ENCODE peak calls at places on chromosomes 5 and 9, in seven cellular contexts. H is progenitor cell of endocrine pancreas, A is gastrocnemius medialis, O is type B pancreatic cell, P is mesothelial cell of epicardium, V is neural progenitor cell, R is brain microvascular endothelial cell. E is an unnamed sample.

GRCh38 chr5:54309751-54310432 is 481 bp downstream of the ARL15 start:
- DNase-seq in H (peak; percentile 55), A (no peak), O (peak; percentile 71), P (peak; percentile 28), V (peak; percentile 45), R (peak; percentile 8), E (no peak)

GRCh38 chr9:20618361-20618799 is 3.9 kb downstream of the MLLT3 start:
- DNase-seq in H (no peak), A (no peak), O (no peak), P (no peak), V (no peak), R (peak; percentile 72), E (peak; percentile 79)

GRCh38 chr5:152462021-152462721 is 57.1 kb upstream of the NMUR2 start:
- DNase-seq in H (no peak), A (no peak), O (no peak), P (no peak), V (no peak), R (no peak), E (no peak)

GRCh38 chr5:151225475-151225874 is 1.6 kb upstream of the CCDC69 start:
- DNase-seq in H (no peak), A (no peak), O (no peak), P (no peak), V (no peak), R (no peak), E (no peak)

GRCh38 chr9:129201289-129201688 is 23.2 kb upstream of the IER5L start:
- DNase-seq in H (no peak), A (no peak), O (no peak), P (no peak), V (no peak), R (no peak), E (no peak)

GRCh38 chr5:179141867-179142266 is 81.7 kb downstream of the ZNF354C start:
- DNase-seq in H (no peak), A (no peak), O (no peak), P (no peak), V (no peak), R (no peak), E (no peak)

GRCh38 chr9:14320272-14321245 is 6.6 kb upstream of the NFIB start:
- DNase-seq in H (no peak), A (peak; percentile 44), O (no peak), P (no peak), V (no peak), R (peak; percentile 85), E (peak; percentile 78)

GRCh38 chr9:108761530-108762347 is 94.0 kb downstream of the ACTL7B start:
- DNase-seq in H (peak; percentile 24), A (peak; percentile 12), O (no peak), P (no peak), V (peak; percentile 76), R (peak; percentile 54), E (peak; percentile 29)

GRCh38 chr5:59564895-59565294 is 328.6 kb downstream of the PDE4D start:
- DNase-seq in H (no peak), A (no peak), O (no peak), P (no peak), V (no peak), R (no peak), E (no peak)

GRCh38 chr9:76365028-76365427 is 29.2 kb downstream of the RFK start:
- DNase-seq in H (no peak), A (no peak), O (no peak), P (no peak), V (peak; percentile 32), R (peak; percentile 28), E (peak; percentile 43)

GRCh38 chr9:81632599-81632998 is 56.7 kb downstream of the TLE1 start:
- DNase-seq in H (no peak), A (no peak), O (no peak), P (no peak), V (no peak), R (peak; percentile 78), E (peak; percentile 91)

GRCh38 chr5:98902733-98903132 is 26.1 kb downstream of the CHD1 start:
- DNase-seq in H (no peak), A (no peak), O (no peak), P (no peak), V (no peak), R (no peak), E (peak; percentile 48)

GRCh38 chr5:132747693-132748440 is 641 bp downstream of the CCNI2 start:
- DNase-seq in H (peak; percentile 23), A (no peak), O (no peak), P (no peak), V (no peak), R (no peak), E (no peak)

GRCh38 chr5:82367930-82368329 is 89.8 kb upstream of the RPS23 start:
- DNase-seq in H (no peak), A (no peak), O (no peak), P (no peak), V (no peak), R (no peak), E (no peak)

DNA sequence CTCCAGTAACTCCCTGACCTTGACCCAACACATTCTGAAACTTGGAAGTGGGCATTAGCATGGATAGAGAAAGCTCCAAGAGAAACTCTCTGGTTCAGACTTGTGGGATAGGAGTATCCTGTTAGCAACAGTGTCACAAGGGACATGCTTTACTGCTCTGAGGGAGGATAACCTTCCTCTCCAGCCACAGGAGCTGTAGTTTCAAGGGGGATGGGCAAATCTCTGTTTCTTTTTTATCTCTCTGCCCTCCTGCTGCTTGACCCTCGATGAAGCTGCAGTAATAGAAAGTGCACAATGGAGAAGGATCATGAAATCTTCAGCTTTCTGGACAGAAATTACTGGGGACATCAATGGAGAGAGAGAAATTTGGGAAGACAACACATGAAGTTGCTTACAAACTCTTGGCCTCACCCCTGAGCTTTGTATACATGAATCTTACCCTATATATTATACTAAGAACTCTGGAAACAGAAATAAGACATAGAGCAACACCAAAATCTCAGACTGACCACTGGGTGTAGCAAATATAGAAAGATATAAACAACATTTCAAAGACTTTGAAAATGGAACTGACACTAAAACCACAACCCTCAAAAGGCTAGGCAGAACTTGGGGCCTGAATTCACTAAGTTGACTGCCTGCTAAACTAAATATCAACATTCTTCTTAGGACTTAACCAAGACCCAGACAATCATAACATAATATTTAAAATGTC is 471.0 kb upstream of the MEF2C start:
- DNase-seq in H (no peak), A (no peak), O (no peak), P (no peak), V (no peak), R (no peak), E (no peak)
- TF ChIP-seq CTCF in H (no peak), A (no peak), O (no peak), P (no peak), V (no peak), R (no peak), E (no peak)

GRCh38 chr9:88920645-88921044 is 70.6 kb upstream of the S1PR3 start:
- DNase-seq in H (no peak), A (no peak), O (no peak), P (no peak), V (no peak), R (no peak), E (no peak)
- TF ChIP-seq CTCF in H (no peak), A (no peak), O (no peak), P (no peak), V (no peak), R (no peak), E (no peak)

GRCh38 chr5:162852145-162852544 is 585.2 kb upstream of the CCNG1 start:
- DNase-seq in H (no peak), A (no peak), O (no peak), P (no peak), V (no peak), R (no peak), E (no peak)
- TF ChIP-seq CTCF in H (no peak), A (no peak), O (no peak), P (no peak), V (no peak), R (no peak), E (no peak)

GRCh38 chr5:176901260-176902101 is 2.3 kb upstream of the HK3 start:
- DNase-seq in H (no peak), A (no peak), O (no peak), P (no peak), V (no peak), R (no peak), E (no peak)

GRCh38 chr5:176900783-176901204 is 1.6 kb upstream of the HK3 start:
- DNase-seq in H (no peak), A (no peak), O (no peak), P (no peak), V (no peak), R (no peak), E (no peak)

GRCh38 chr5:176902102-176902814 is 3.1 kb upstream of the HK3 start:
- DNase-seq in H (no peak), A (no peak), O (no peak), P (no peak), V (no peak), R (no peak), E (no peak)

GRCh38 chr5:176899946-176900782 is 1.0 kb upstream of the HK3 start:
- DNase-seq in H (no peak), A (no peak), O (no peak), P (no peak), V (no peak), R (no peak), E (no peak)

GRCh38 chr5:176899296-176899891 is at the start of gene HK3:
- DNase-seq in H (no peak), A (no peak), O (no peak), P (no peak), V (no peak), R (no peak), E (no peak)
- TF ChIP-seq CTCF in H (no peak), A (no peak), O (no peak), P (no peak), V (no peak), R (no peak), E (no peak)

DNA sequence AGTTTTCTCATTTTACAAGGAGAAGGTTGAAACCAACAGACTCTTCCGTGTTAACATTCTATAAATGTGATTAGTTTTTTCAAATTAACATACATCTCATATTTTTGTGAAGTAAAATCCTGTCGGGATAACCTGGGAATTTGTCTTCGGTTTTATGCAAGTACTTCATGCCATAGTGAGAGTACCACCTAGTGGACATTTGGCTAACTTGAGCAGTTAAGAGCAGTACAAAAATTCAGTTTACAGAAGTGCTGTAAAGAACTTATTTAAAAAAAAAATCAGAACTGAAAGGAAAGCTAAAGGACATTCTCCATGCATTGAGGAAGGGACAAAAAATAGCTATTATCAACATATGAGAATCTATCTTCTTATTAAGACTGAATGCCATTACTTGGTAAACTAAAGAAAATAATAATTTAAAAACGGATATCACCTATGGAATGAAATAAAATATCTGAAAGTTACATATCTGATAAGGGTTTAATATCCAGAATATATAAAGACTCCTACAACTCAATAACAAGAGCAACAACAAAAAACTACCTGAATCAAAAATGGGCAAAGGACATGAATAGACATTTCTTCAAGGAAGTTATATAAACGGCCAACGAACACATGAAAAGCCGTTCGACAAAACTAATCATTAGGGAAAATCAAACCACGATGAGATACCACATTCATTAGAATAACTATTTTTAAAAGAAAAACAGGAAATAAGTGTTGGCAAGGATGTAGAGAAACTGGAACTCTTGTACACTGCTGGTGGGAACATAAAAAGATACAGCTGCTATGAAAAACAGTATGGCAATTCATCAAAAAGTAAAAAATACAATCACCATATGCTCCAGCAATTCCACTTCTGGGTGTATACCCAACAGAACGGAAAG is 117.0 kb upstream of the GNA14 start:
- DNase-seq in H (no peak), A (no peak), O (no peak), P (no peak), V (peak; percentile 10), R (peak; percentile 42), E (peak; percentile 53)
- TF ChIP-seq CTCF in H (peak; percentile 43), A (no peak), O (peak; percentile 67), P (no peak), V (peak; percentile 49), R (peak; percentile 65), E (peak; percentile 87)